ENCODE peak calls at places on chromosomes 3 and 15, in eight cellular contexts. A is epithelial cell of esophagus, I is upper lobe of left lung, T is lower lobe of right lung, G is HepG2, W is ovary, Y is thyroid gland, U is psoas muscle. S is an unnamed sample.

GRCh38 chr3:10317311-10317960 is 3.5 kb downstream of the SEC13 start:
- DNase-seq in W (no peak), U (no peak), I (no peak), Y (no peak), G (peak; percentile 90), A (no peak), T (no peak), S (no peak)

GRCh38 chr3:50502225-50502583 is 1.2 kb downstream of the CACNA2D2 start:
- DNase-seq in T (no peak), I (no peak), A (no peak), Y (no peak), W (no peak), G (no peak), U (no peak), S (no peak)

GRCh38 chr3:141129049-141130038 is 78.2 kb downstream of the SPSB4 start:
- DNase-seq in U (no peak), I (no peak), Y (no peak), A (no peak), G (no peak), W (no peak), T (no peak), S (no peak)

GRCh38 chr15:48177383-48177874 is 666 bp downstream of the MYEF2 start:
- DNase-seq in T (no peak), A (peak; percentile 56), W (no peak), Y (peak; percentile 1), I (no peak), U (no peak), G (no peak), S (no peak)

GRCh38 chr3:76063019-76063418 is 277.7 kb upstream of the ZNF717 start:
- DNase-seq in Y (no peak), A (peak; percentile 95), T (no peak), G (no peak), U (no peak), W (no peak), I (no peak), S (no peak)

GRCh38 chr3:193788189-193788946 is 195.4 kb downstream of the OPA1 start:
- DNase-seq in G (peak; percentile 64), T (peak; percentile 63), I (peak; percentile 70), Y (peak; percentile 66), A (peak; percentile 61), W (peak; percentile 46), U (peak; percentile 50), S (no peak)

GRCh38 chr3:168865022-168865551 is 769.4 kb upstream of the GOLIM4 start:
- DNase-seq in A (peak; percentile 46), I (no peak), Y (no peak), W (no peak), T (no peak), G (no peak), U (no peak), S (no peak)

GRCh38 chr15:46089438-46090044 is 454.7 kb downstream of the SQOR start:
- DNase-seq in I (no peak), U (no peak), A (no peak), W (no peak), Y (no peak), T (no peak), G (no peak), S (no peak)

GRCh38 chr3:140285380-140285779 is 350.4 kb downstream of the CLSTN2 start:
- DNase-seq in U (no peak), Y (no peak), W (no peak), I (no peak), A (no peak), T (no peak), G (no peak), S (no peak)

GRCh38 chr15:63945838-63946298 is 100.4 kb downstream of the DAPK2 start:
- DNase-seq in Y (peak; percentile 72), U (no peak), A (peak; percentile 90), G (peak; percentile 57), I (peak; percentile 88), T (peak; percentile 87), W (no peak), S (no peak)

DNA sequence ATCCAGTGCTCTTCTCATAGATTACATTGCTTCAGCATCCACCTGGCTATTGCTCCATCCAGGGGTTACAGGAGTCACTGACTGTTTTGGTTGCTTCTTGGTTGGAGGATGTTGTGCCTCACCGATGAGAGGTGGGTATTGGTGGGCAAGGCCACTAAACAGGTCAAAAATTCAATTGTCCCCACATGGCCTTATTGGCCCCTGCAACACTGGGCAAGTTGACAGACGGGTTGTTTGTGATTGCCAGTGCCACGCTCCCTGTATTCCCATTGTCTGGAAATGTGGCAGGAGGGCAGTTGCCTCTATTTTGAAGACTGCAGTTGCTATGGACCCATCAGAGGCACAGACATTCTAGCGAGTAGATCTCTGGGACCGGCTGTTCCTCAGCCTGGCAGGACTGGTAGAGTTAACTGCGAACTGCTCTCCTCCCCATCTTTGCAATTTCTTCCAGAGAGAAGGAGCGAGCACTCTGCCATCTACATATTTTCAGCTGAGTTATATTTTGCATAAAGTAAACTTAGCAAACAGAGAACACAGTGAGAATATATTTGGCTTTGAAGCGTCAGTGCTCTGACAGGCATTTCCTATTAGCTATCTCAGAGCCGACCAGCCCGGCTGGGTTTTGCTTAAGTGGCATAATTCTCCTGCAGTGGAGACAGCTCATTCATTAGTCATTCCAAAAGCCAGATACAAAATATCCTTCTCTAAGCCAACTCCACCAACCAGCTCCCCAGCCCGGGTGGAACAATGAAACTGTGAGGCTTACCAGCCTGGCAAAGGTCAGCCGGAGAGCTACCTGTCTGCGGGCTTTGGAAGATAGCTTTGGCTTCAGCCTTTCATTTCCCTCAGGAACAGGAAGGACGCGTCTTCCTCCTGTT is 26.0 kb upstream of the MAGEF1 start:
- DNase-seq in U (no peak), Y (no peak), A (peak; percentile 97), W (no peak), T (no peak), G (no peak), I (peak; percentile 19), S (peak; percentile 59)
- H3K4me3 ChIP-seq in U (no peak overlapping the region), Y (no peak overlapping the region), A (no peak overlapping the region), W (no peak overlapping the region), T (no peak overlapping the region), G (no peak overlapping the region), I (no peak overlapping the region), S (no peak overlapping the region)

GRCh38 chr3:184174646-184175492 is at the start of gene AP2M1:
- DNase-seq in G (peak; percentile 97), T (peak; percentile 99), W (peak; percentile 98), A (peak; percentile 100), U (peak; percentile 98), I (peak; percentile 99), Y (peak; percentile 99), S (peak; percentile 98)
- TF ChIP-seq CTCF in G (peak; percentile 51), T (no peak), W (no peak), A (no peak), U (no peak), I (no peak), Y (no peak), S (no peak)

DNA sequence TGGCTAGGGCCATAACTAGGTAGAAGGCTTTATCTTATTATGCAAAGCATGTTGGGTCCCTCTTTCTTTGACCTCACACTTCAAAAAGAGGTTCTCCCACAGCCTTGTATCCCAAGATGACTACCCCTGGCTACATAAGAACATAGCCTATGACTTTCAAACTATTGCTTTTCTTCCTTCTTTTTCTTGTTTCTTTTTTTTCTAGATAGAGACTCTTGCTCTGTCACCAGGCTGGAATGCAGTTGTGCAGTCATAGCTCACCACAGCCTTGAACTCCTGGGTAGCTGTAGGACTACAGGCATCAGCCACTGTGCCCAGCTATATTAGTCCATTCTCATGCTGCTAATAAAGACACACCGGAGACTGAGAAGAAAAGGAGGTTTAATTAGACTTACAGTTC is 47.2 kb downstream of the DIPK2A start:
- DNase-seq in I (no peak), Y (no peak), A (peak; percentile 83), G (no peak), T (no peak), W (no peak), U (no peak), S (no peak)
- H3K4me3 ChIP-seq in I (no peak overlapping the region), Y (no peak overlapping the region), A (no peak overlapping the region), G (no peak overlapping the region), T (no peak overlapping the region), W (no peak overlapping the region), U (no peak overlapping the region), S (no peak overlapping the region)

GRCh38 chr3:197501879-197502620 is 53.7 kb downstream of the BDH1 start:
- DNase-seq in A (peak; percentile 95), I (peak; percentile 86), T (peak; percentile 77), W (no peak), U (no peak), G (peak; percentile 78), Y (peak; percentile 57), S (no peak)
- TF ChIP-seq CTCF in A (peak; percentile 80), I (peak; percentile 24), T (peak; percentile 61), W (no peak), U (peak; percentile 19), G (peak; percentile 95), Y (no peak), S (peak; percentile 44)

S was measured in ascending aorta.